ENCODE peak calls at places on chromosome 3, in six cellular contexts. One of them, this sample, is unnamed.

GRCh38 chr3:141150431-141150830 is 81.2 kb upstream of the PXYLP1 start:
- DNase-seq in stimulated activated CD4-positive, alpha-beta T cell treated with anti-CD3 and anti-CD28 coated beads, Interleukin-15, amount 100 ng/mL, for 1 hour: no peak
- DNase-seq in AG08395: no peak
- DNase-seq in vagina: no peak
- DNase-seq in left cardiac atrium: no peak
- DNase-seq in mesendoderm: peak
- DNase-seq in this sample: no peak

GRCh38 chr3:44516230-44516629 is 38.8 kb upstream of the ZNF445 start:
- DNase-seq in vagina: no peak
- DNase-seq in AG08395: no peak
- DNase-seq in left cardiac atrium: no peak
- DNase-seq in stimulated activated CD4-positive, alpha-beta T cell treated with anti-CD3 and anti-CD28 coated beads, Interleukin-15, amount 100 ng/mL, for 1 hour: no peak
- DNase-seq in mesendoderm: no peak
- DNase-seq in this sample: no peak

GRCh38 chr3:9715764-9716437 is 12.3 kb downstream of the CPNE9 start:
- DNase-seq in stimulated activated CD4-positive, alpha-beta T cell treated with anti-CD3 and anti-CD28 coated beads, Interleukin-15, amount 100 ng/mL, for 1 hour: no peak
- DNase-seq in vagina: no peak
- DNase-seq in AG08395: peak
- DNase-seq in left cardiac atrium: peak
- DNase-seq in mesendoderm: peak
- DNase-seq in this sample: peak

GRCh38 chr3:33664195-33664594 is 53.9 kb downstream of the CLASP2 start:
- DNase-seq in vagina: no peak
- DNase-seq in mesendoderm: no peak
- DNase-seq in left cardiac atrium: no peak
- DNase-seq in stimulated activated CD4-positive, alpha-beta T cell treated with anti-CD3 and anti-CD28 coated beads, Interleukin-15, amount 100 ng/mL, for 1 hour: no peak
- DNase-seq in AG08395: peak
- DNase-seq in this sample: no peak

GRCh38 chr3:115321396-115321795 is 174.3 kb upstream of the ZBTB20 start:
- DNase-seq in left cardiac atrium: no peak
- DNase-seq in vagina: no peak
- DNase-seq in mesendoderm: peak
- DNase-seq in AG08395: peak
- DNase-seq in stimulated activated CD4-positive, alpha-beta T cell treated with anti-CD3 and anti-CD28 coated beads, Interleukin-15, amount 100 ng/mL, for 1 hour: no peak
- DNase-seq in this sample: no peak

GRCh38 chr3:197309528-197310361 is 11.3 kb upstream of the DLG1 start:
- DNase-seq in vagina: no peak
- DNase-seq in left cardiac atrium: no peak
- DNase-seq in mesendoderm: no peak
- DNase-seq in AG08395: peak
- DNase-seq in stimulated activated CD4-positive, alpha-beta T cell treated with anti-CD3 and anti-CD28 coated beads, Interleukin-15, amount 100 ng/mL, for 1 hour: no peak
- DNase-seq in this sample: peak

GRCh38 chr3:129596194-129597086 is 10.0 kb downstream of the PLXND1 start:
- DNase-seq in left cardiac atrium: peak
- DNase-seq in mesendoderm: peak
- DNase-seq in vagina: no peak
- DNase-seq in stimulated activated CD4-positive, alpha-beta T cell treated with anti-CD3 and anti-CD28 coated beads, Interleukin-15, amount 100 ng/mL, for 1 hour: no peak
- DNase-seq in AG08395: peak
- DNase-seq in this sample: no peak

GRCh38 chr3:65836047-65836446 is 202.7 kb downstream of the MAGI1 start:
- DNase-seq in vagina: no peak
- DNase-seq in mesendoderm: peak
- DNase-seq in left cardiac atrium: no peak
- DNase-seq in AG08395: no peak
- DNase-seq in stimulated activated CD4-positive, alpha-beta T cell treated with anti-CD3 and anti-CD28 coated beads, Interleukin-15, amount 100 ng/mL, for 1 hour: no peak
- DNase-seq in this sample: no peak

GRCh38 chr3:57068437-57069089 is 8.1 kb downstream of the SPATA12 start:
- DNase-seq in AG08395: peak
- DNase-seq in stimulated activated CD4-positive, alpha-beta T cell treated with anti-CD3 and anti-CD28 coated beads, Interleukin-15, amount 100 ng/mL, for 1 hour: no peak
- DNase-seq in vagina: no peak
- DNase-seq in mesendoderm: no peak
- DNase-seq in left cardiac atrium: peak
- DNase-seq in this sample: peak

GRCh38 chr3:49158108-49158709 is 7.9 kb downstream of the CCDC71 start:
- DNase-seq in AG08395: no peak
- DNase-seq in stimulated activated CD4-positive, alpha-beta T cell treated with anti-CD3 and anti-CD28 coated beads, Interleukin-15, amount 100 ng/mL, for 1 hour: peak
- DNase-seq in mesendoderm: peak
- DNase-seq in left cardiac atrium: no peak
- DNase-seq in vagina: no peak
- DNase-seq in this sample: peak